ENCODE peak calls at places on chromosomes 6 and 20, in four cellular contexts. One of them, this sample, is unnamed.

GRCh38 chr20:58747400-58747672 is 54.7 kb downstream of the NPEPL1 start:
- DNase-seq in T-helper 17 cell: no peak
- DNase-seq in CD4-positive, alpha-beta T cell: no peak
- DNase-seq in thoracic aorta: no peak
- DNase-seq in this sample: no peak

GRCh38 chr6:42742116-42742894 is 3.6 kb downstream of the TBCC start:
- DNase-seq in thoracic aorta: no peak
- DNase-seq in CD4-positive, alpha-beta T cell: no peak
- DNase-seq in T-helper 17 cell: no peak
- DNase-seq in this sample: no peak

GRCh38 chr6:159682265-159682664 is 10.8 kb downstream of the SOD2 start:
- DNase-seq in thoracic aorta: no peak
- DNase-seq in T-helper 17 cell: no peak
- DNase-seq in CD4-positive, alpha-beta T cell: no peak
- DNase-seq in this sample: no peak

GRCh38 chr20:18728867-18729224 is 84.7 kb upstream of the SCP2D1 start:
- DNase-seq in T-helper 17 cell: no peak
- DNase-seq in thoracic aorta: no peak
- DNase-seq in CD4-positive, alpha-beta T cell: no peak
- DNase-seq in this sample: no peak

GRCh38 chr6:131059486-131059885 is 3.6 kb downstream of the EPB41L2 start:
- DNase-seq in CD4-positive, alpha-beta T cell: no peak
- DNase-seq in thoracic aorta: no peak
- DNase-seq in T-helper 17 cell: no peak
- DNase-seq in this sample: no peak

GRCh38 chr6:33750244-33750991 is 3.7 kb upstream of the IP6K3 start:
- DNase-seq in thoracic aorta: no peak
- DNase-seq in CD4-positive, alpha-beta T cell: no peak
- DNase-seq in T-helper 17 cell: no peak
- DNase-seq in this sample: no peak

GRCh38 chr6:126524927-126525326 is 185.0 kb downstream of the CENPW start:
- DNase-seq in T-helper 17 cell: no peak
- DNase-seq in CD4-positive, alpha-beta T cell: no peak
- DNase-seq in thoracic aorta: no peak
- DNase-seq in this sample: no peak

GRCh38 chr6:141110486-141110885 is 1022.2 kb upstream of the GJE1 start:
- DNase-seq in T-helper 17 cell: no peak
- DNase-seq in thoracic aorta: no peak
- DNase-seq in CD4-positive, alpha-beta T cell: no peak
- DNase-seq in this sample: no peak

GRCh38 chr20:21136015-21136732 is 10.3 kb downstream of the KIZ start:
- DNase-seq in thoracic aorta: no peak
- DNase-seq in CD4-positive, alpha-beta T cell: no peak
- DNase-seq in T-helper 17 cell: no peak
- DNase-seq in this sample: no peak

GRCh38 chr6:42049116-42049809 is 1.1 kb upstream of the TAF8 start:
- DNase-seq in T-helper 17 cell: no peak
- DNase-seq in thoracic aorta: no peak
- DNase-seq in CD4-positive, alpha-beta T cell: no peak
- DNase-seq in this sample: no peak

GRCh38 chr20:43975096-43975768 is 60.6 kb downstream of the TOX2 start:
- DNase-seq in T-helper 17 cell: no peak
- DNase-seq in thoracic aorta: no peak
- DNase-seq in CD4-positive, alpha-beta T cell: no peak
- DNase-seq in this sample: no peak

GRCh38 chr6:141669141-141669540 is 463.6 kb upstream of the GJE1 start:
- DNase-seq in CD4-positive, alpha-beta T cell: no peak
- DNase-seq in thoracic aorta: no peak
- DNase-seq in T-helper 17 cell: no peak
- DNase-seq in this sample: no peak

GRCh38 chr6:33192671-33193602 is 670 bp upstream of the COL11A2 start:
- DNase-seq in CD4-positive, alpha-beta T cell: peak; percentile 12
- DNase-seq in T-helper 17 cell: peak; percentile 21
- DNase-seq in thoracic aorta: no peak
- DNase-seq in this sample: no peak

GRCh38 chr20:23316626-23317025 is 34.0 kb upstream of the NXT1 start:
- DNase-seq in thoracic aorta: no peak
- DNase-seq in T-helper 17 cell: no peak
- DNase-seq in CD4-positive, alpha-beta T cell: no peak
- DNase-seq in this sample: no peak

GRCh38 chr20:32582659-32583580 is 2.2 kb downstream of the NOL4L start:
- DNase-seq in T-helper 17 cell: peak; percentile 33
- DNase-seq in thoracic aorta: no peak
- DNase-seq in CD4-positive, alpha-beta T cell: no peak
- DNase-seq in this sample: no peak

GRCh38 chr20:37336369-37337207 is 9.4 kb upstream of the SRC start:
- DNase-seq in T-helper 17 cell: no peak
- DNase-seq in thoracic aorta: no peak
- DNase-seq in CD4-positive, alpha-beta T cell: no peak
- DNase-seq in this sample: no peak

GRCh38 chr20:21074605-21075336 is 31.4 kb downstream of the LINC00237 start:
- DNase-seq in CD4-positive, alpha-beta T cell: no peak
- DNase-seq in T-helper 17 cell: no peak
- DNase-seq in thoracic aorta: no peak
- DNase-seq in this sample: no peak

GRCh38 chr6:36700812-36701211 is 3.2 kb downstream of the RAB44 start:
- DNase-seq in thoracic aorta: no peak
- DNase-seq in T-helper 17 cell: no peak
- DNase-seq in CD4-positive, alpha-beta T cell: no peak
- DNase-seq in this sample: no peak

GRCh38 chr6:33628401-33628964 is 7.4 kb downstream of the ITPR3 start:
- DNase-seq in CD4-positive, alpha-beta T cell: no peak
- DNase-seq in T-helper 17 cell: no peak
- DNase-seq in thoracic aorta: no peak
- DNase-seq in this sample: no peak

GRCh38 chr6:104862456-104862855 is 2.7 kb upstream of the HACE1 start:
- DNase-seq in T-helper 17 cell: no peak
- DNase-seq in CD4-positive, alpha-beta T cell: no peak
- DNase-seq in thoracic aorta: no peak
- DNase-seq in this sample: no peak

GRCh38 chr6:49030621-49031020 is 432.4 kb downstream of the MMUT start:
- DNase-seq in thoracic aorta: no peak
- DNase-seq in CD4-positive, alpha-beta T cell: no peak
- DNase-seq in T-helper 17 cell: no peak
- DNase-seq in this sample: no peak

GRCh38 chr6:16201706-16202105 is 36.7 kb upstream of the GMPR start:
- DNase-seq in T-helper 17 cell: no peak
- DNase-seq in CD4-positive, alpha-beta T cell: no peak
- DNase-seq in thoracic aorta: no peak
- DNase-seq in this sample: no peak

GRCh38 chr20:53678990-53679596 is 85.5 kb upstream of the ZNF217 start:
- DNase-seq in thoracic aorta: no peak
- DNase-seq in CD4-positive, alpha-beta T cell: no peak
- DNase-seq in T-helper 17 cell: no peak
- DNase-seq in this sample: no peak

GRCh38 chr6:117138920-117139319 is 126.4 kb upstream of the VGLL2 start:
- DNase-seq in T-helper 17 cell: no peak
- DNase-seq in CD4-positive, alpha-beta T cell: no peak
- DNase-seq in thoracic aorta: no peak
- DNase-seq in this sample: no peak

GRCh38 chr20:4703281-4703676 is 18.4 kb upstream of the PRND start:
- DNase-seq in CD4-positive, alpha-beta T cell: no peak
- DNase-seq in thoracic aorta: no peak
- DNase-seq in T-helper 17 cell: no peak
- DNase-seq in this sample: no peak

GRCh38 chr6:158663465-158664167 is 13.8 kb downstream of the SYTL3 start:
- DNase-seq in thoracic aorta: no peak
- DNase-seq in CD4-positive, alpha-beta T cell: no peak
- DNase-seq in T-helper 17 cell: no peak
- DNase-seq in this sample: no peak

GRCh38 chr6:29975561-29975907 is 33.2 kb downstream of the HLA-A start:
- DNase-seq in T-helper 17 cell: no peak
- DNase-seq in thoracic aorta: no peak
- DNase-seq in CD4-positive, alpha-beta T cell: no peak
- DNase-seq in this sample: no peak

GRCh38 chr6:16482702-16483314 is 244.4 kb downstream of the GMPR start:
- DNase-seq in thoracic aorta: no peak
- DNase-seq in T-helper 17 cell: no peak
- DNase-seq in CD4-positive, alpha-beta T cell: no peak
- DNase-seq in this sample: no peak

GRCh38 chr6:159973951-159974350 is 5.1 kb downstream of the IGF2R start:
- DNase-seq in thoracic aorta: no peak
- DNase-seq in T-helper 17 cell: no peak
- DNase-seq in CD4-positive, alpha-beta T cell: no peak
- DNase-seq in this sample: no peak

GRCh38 chr6:158507174-158507573 is 52.7 kb upstream of the TMEM181 start:
- DNase-seq in CD4-positive, alpha-beta T cell: no peak
- DNase-seq in T-helper 17 cell: no peak
- DNase-seq in thoracic aorta: no peak
- DNase-seq in this sample: no peak

GRCh38 chr6:5151955-5152401 is 66.8 kb downstream of the PPP1R3G start:
- DNase-seq in T-helper 17 cell: no peak
- DNase-seq in CD4-positive, alpha-beta T cell: no peak
- DNase-seq in thoracic aorta: no peak
- DNase-seq in this sample: no peak

GRCh38 chr6:159101656-159102055 is 56.9 kb upstream of the TAGAP start:
- DNase-seq in CD4-positive, alpha-beta T cell: no peak
- DNase-seq in T-helper 17 cell: no peak
- DNase-seq in thoracic aorta: no peak
- DNase-seq in this sample: no peak

GRCh38 chr6:169868458-169868857 is 117.0 kb downstream of the ERMARD start:
- DNase-seq in thoracic aorta: no peak
- DNase-seq in T-helper 17 cell: no peak
- DNase-seq in CD4-positive, alpha-beta T cell: peak; percentile 9
- DNase-seq in this sample: no peak

GRCh38 chr6:10535198-10535597 is 14.0 kb downstream of the GCNT2 start:
- DNase-seq in T-helper 17 cell: no peak
- DNase-seq in thoracic aorta: no peak
- DNase-seq in CD4-positive, alpha-beta T cell: no peak
- DNase-seq in this sample: no peak